ENCODE peak calls at places on chromosomes 1 and 21, in nine cellular contexts. One of them, this sample, is unnamed.

GRCh38 chr1:115969509-115969908 is 6.8 kb upstream of the SLC22A15 start:
- DNase-seq in transverse colon: no peak
- DNase-seq in SJCRH30: no peak
- DNase-seq in A549: no peak
- DNase-seq in naive thymus-derived CD4-positive, alpha-beta T cell: no peak
- DNase-seq in tibial artery: no peak
- DNase-seq in stomach: no peak
- DNase-seq in mesenchymal stem cell: peak
- DNase-seq in ovary: no peak
- DNase-seq in this sample: no peak

GRCh38 chr1:190000365-190000872 is 477.2 kb downstream of the BRINP3 start:
- DNase-seq in transverse colon: no peak
- DNase-seq in tibial artery: no peak
- DNase-seq in stomach: no peak
- DNase-seq in naive thymus-derived CD4-positive, alpha-beta T cell: no peak
- DNase-seq in ovary: no peak
- DNase-seq in A549: peak
- DNase-seq in mesenchymal stem cell: peak
- DNase-seq in SJCRH30: no peak
- DNase-seq in this sample: no peak

GRCh38 chr1:35210306-35211112 is 17.6 kb upstream of the SFPQ start:
- DNase-seq in SJCRH30: no peak
- DNase-seq in transverse colon: no peak
- DNase-seq in stomach: no peak
- DNase-seq in ovary: no peak
- DNase-seq in mesenchymal stem cell: no peak
- DNase-seq in tibial artery: no peak
- DNase-seq in naive thymus-derived CD4-positive, alpha-beta T cell: no peak
- DNase-seq in A549: no peak
- DNase-seq in this sample: no peak

GRCh38 chr1:180264595-180264994 is 34.5 kb downstream of the LHX4 start:
- DNase-seq in naive thymus-derived CD4-positive, alpha-beta T cell: no peak
- DNase-seq in A549: no peak
- DNase-seq in tibial artery: no peak
- DNase-seq in ovary: no peak
- DNase-seq in mesenchymal stem cell: no peak
- DNase-seq in stomach: no peak
- DNase-seq in SJCRH30: no peak
- DNase-seq in transverse colon: no peak
- DNase-seq in this sample: peak

GRCh38 chr1:204283711-204284651 is 70.2 kb upstream of the GOLT1A start:
- DNase-seq in naive thymus-derived CD4-positive, alpha-beta T cell: no peak
- DNase-seq in A549: no peak
- DNase-seq in transverse colon: no peak
- DNase-seq in stomach: peak
- DNase-seq in ovary: no peak
- DNase-seq in SJCRH30: peak
- DNase-seq in mesenchymal stem cell: no peak
- DNase-seq in tibial artery: no peak
- DNase-seq in this sample: no peak

GRCh38 chr21:14259669-14260458 is 43.9 kb downstream of the RBM11 start:
- DNase-seq in SJCRH30: peak
- DNase-seq in A549: peak
- DNase-seq in naive thymus-derived CD4-positive, alpha-beta T cell: peak
- DNase-seq in mesenchymal stem cell: peak
- DNase-seq in tibial artery: no peak
- DNase-seq in transverse colon: no peak
- DNase-seq in ovary: no peak
- DNase-seq in stomach: no peak
- DNase-seq in this sample: peak

GRCh38 chr1:118151312-118151937 is 33.6 kb downstream of the SPAG17 start:
- DNase-seq in ovary: peak
- DNase-seq in SJCRH30: peak
- DNase-seq in tibial artery: peak
- DNase-seq in A549: no peak
- DNase-seq in transverse colon: peak
- DNase-seq in naive thymus-derived CD4-positive, alpha-beta T cell: no peak
- DNase-seq in stomach: peak
- DNase-seq in mesenchymal stem cell: peak
- DNase-seq in this sample: no peak

GRCh38 chr1:91700771-91701493 is 185.0 kb downstream of the TGFBR3 start:
- DNase-seq in stomach: no peak
- DNase-seq in mesenchymal stem cell: no peak
- DNase-seq in transverse colon: no peak
- DNase-seq in A549: no peak
- DNase-seq in naive thymus-derived CD4-positive, alpha-beta T cell: no peak
- DNase-seq in tibial artery: no peak
- DNase-seq in ovary: no peak
- DNase-seq in SJCRH30: no peak
- DNase-seq in this sample: no peak

GRCh38 chr1:53959664-53960250 is 13.6 kb downstream of the LRRC42 start:
- DNase-seq in transverse colon: no peak
- DNase-seq in ovary: no peak
- DNase-seq in SJCRH30: peak
- DNase-seq in naive thymus-derived CD4-positive, alpha-beta T cell: peak
- DNase-seq in A549: peak
- DNase-seq in mesenchymal stem cell: peak
- DNase-seq in stomach: no peak
- DNase-seq in tibial artery: no peak
- DNase-seq in this sample: peak

GRCh38 chr1:246215505-246215893 is 291.6 kb downstream of the SMYD3 start:
- DNase-seq in ovary: no peak
- DNase-seq in transverse colon: no peak
- DNase-seq in mesenchymal stem cell: no peak
- DNase-seq in tibial artery: no peak
- DNase-seq in SJCRH30: no peak
- DNase-seq in naive thymus-derived CD4-positive, alpha-beta T cell: no peak
- DNase-seq in A549: no peak
- DNase-seq in stomach: no peak
- DNase-seq in this sample: no peak

GRCh38 chr1:179127163-179127895 is 45.5 kb downstream of the TOR3A start:
- DNase-seq in ovary: no peak
- DNase-seq in transverse colon: no peak
- DNase-seq in mesenchymal stem cell: peak
- DNase-seq in SJCRH30: no peak
- DNase-seq in stomach: no peak
- DNase-seq in A549: no peak
- DNase-seq in naive thymus-derived CD4-positive, alpha-beta T cell: no peak
- DNase-seq in tibial artery: no peak
- DNase-seq in this sample: no peak

GRCh38 chr1:179128520-179128919 is 46.6 kb downstream of the TOR3A start:
- DNase-seq in mesenchymal stem cell: no peak
- DNase-seq in stomach: peak
- DNase-seq in naive thymus-derived CD4-positive, alpha-beta T cell: no peak
- DNase-seq in A549: no peak
- DNase-seq in transverse colon: no peak
- DNase-seq in ovary: no peak
- DNase-seq in tibial artery: no peak
- DNase-seq in SJCRH30: no peak
- DNase-seq in this sample: no peak

GRCh38 chr1:179126338-179127060 is 44.6 kb downstream of the TOR3A start:
- DNase-seq in SJCRH30: no peak
- DNase-seq in tibial artery: peak
- DNase-seq in A549: no peak
- DNase-seq in naive thymus-derived CD4-positive, alpha-beta T cell: no peak
- DNase-seq in ovary: no peak
- DNase-seq in transverse colon: no peak
- DNase-seq in stomach: peak
- DNase-seq in mesenchymal stem cell: no peak
- DNase-seq in this sample: no peak

GRCh38 chr1:179121159-179121938 is 39.5 kb downstream of the TOR3A start:
- DNase-seq in tibial artery: no peak
- DNase-seq in SJCRH30: peak
- DNase-seq in ovary: no peak
- DNase-seq in stomach: no peak
- DNase-seq in naive thymus-derived CD4-positive, alpha-beta T cell: peak
- DNase-seq in transverse colon: peak
- DNase-seq in mesenchymal stem cell: peak
- DNase-seq in A549: peak
- DNase-seq in this sample: no peak

DNA sequence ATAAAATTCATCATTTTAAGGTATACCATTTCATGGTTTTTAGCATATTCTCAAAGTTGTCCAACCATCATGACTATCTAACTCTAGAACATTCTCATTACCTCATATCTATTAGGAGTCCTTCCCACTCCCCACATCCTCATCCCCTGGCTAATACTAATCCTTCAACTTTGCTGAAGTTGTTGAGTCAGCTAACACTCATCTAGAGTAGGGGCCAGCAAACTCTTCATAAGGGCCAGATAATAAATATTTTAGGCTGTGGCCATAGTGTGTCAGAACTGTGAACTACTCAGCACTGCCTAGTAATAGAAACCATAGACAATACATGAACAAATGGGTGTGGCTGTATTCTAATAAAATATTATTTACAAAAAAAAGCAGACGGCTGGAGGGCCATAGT is 43.0 kb downstream of the TOR3A start:
- DNase-seq in naive thymus-derived CD4-positive, alpha-beta T cell: no peak
- DNase-seq in tibial artery: no peak
- DNase-seq in ovary: no peak
- DNase-seq in mesenchymal stem cell: no peak
- DNase-seq in transverse colon: no peak
- DNase-seq in A549: no peak
- DNase-seq in SJCRH30: no peak
- DNase-seq in stomach: no peak
- DNase-seq in this sample: peak
- H3K27ac ChIP-seq in naive thymus-derived CD4-positive, alpha-beta T cell: no peak
- H3K27ac ChIP-seq in tibial artery: no peak
- H3K27ac ChIP-seq in ovary: no peak
- H3K27ac ChIP-seq in mesenchymal stem cell: no peak
- H3K27ac ChIP-seq in transverse colon: no peak
- H3K27ac ChIP-seq in A549: peak
- H3K27ac ChIP-seq in SJCRH30: no peak
- H3K27ac ChIP-seq in stomach: no peak
- H3K27ac ChIP-seq in this sample: peak

GRCh38 chr1:184597652-184598357 is 156.9 kb downstream of the EDEM3 start:
- DNase-seq in tibial artery: no peak
- DNase-seq in mesenchymal stem cell: peak
- DNase-seq in SJCRH30: no peak
- DNase-seq in naive thymus-derived CD4-positive, alpha-beta T cell: no peak
- DNase-seq in A549: no peak
- DNase-seq in transverse colon: peak
- DNase-seq in stomach: no peak
- DNase-seq in ovary: no peak
- DNase-seq in this sample: peak
- H3K27ac ChIP-seq in tibial artery: no peak
- H3K27ac ChIP-seq in mesenchymal stem cell: no peak
- H3K27ac ChIP-seq in SJCRH30: no peak
- H3K27ac ChIP-seq in naive thymus-derived CD4-positive, alpha-beta T cell: no peak
- H3K27ac ChIP-seq in A549: peak
- H3K27ac ChIP-seq in transverse colon: peak
- H3K27ac ChIP-seq in stomach: no peak
- H3K27ac ChIP-seq in ovary: no peak
- H3K27ac ChIP-seq in this sample: no peak

DNA sequence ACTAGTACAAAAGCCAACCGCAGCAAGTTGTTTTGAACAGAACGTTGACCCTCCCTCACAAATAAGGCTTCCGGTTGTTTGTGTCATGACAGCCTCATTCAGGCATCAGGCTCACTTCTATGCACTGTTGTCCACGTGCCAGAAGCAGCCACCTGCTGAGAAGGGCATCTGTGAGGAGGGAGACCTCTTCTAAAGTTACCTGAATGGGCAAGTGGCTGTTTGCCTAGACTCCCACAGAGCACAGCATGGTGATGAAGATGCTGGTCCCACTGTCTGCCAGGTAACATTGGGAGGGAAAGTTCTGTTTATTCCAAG is 176.1 kb downstream of the CLIC6 start:
- DNase-seq in ovary: no peak
- DNase-seq in transverse colon: no peak
- DNase-seq in naive thymus-derived CD4-positive, alpha-beta T cell: no peak
- DNase-seq in stomach: no peak
- DNase-seq in SJCRH30: no peak
- DNase-seq in A549: no peak
- DNase-seq in tibial artery: no peak
- DNase-seq in mesenchymal stem cell: no peak
- DNase-seq in this sample: no peak
- H3K27ac ChIP-seq in ovary: no peak
- H3K27ac ChIP-seq in transverse colon: peak
- H3K27ac ChIP-seq in naive thymus-derived CD4-positive, alpha-beta T cell: no peak
- H3K27ac ChIP-seq in stomach: peak
- H3K27ac ChIP-seq in SJCRH30: no peak
- H3K27ac ChIP-seq in A549: peak
- H3K27ac ChIP-seq in tibial artery: peak
- H3K27ac ChIP-seq in mesenchymal stem cell: peak
- H3K27ac ChIP-seq in this sample: peak

GRCh38 chr1:40785446-40785845 is 1.9 kb downstream of the KCNQ4 start:
- DNase-seq in A549: no peak
- DNase-seq in naive thymus-derived CD4-positive, alpha-beta T cell: no peak
- DNase-seq in SJCRH30: no peak
- DNase-seq in transverse colon: no peak
- DNase-seq in tibial artery: no peak
- DNase-seq in stomach: no peak
- DNase-seq in mesenchymal stem cell: no peak
- DNase-seq in ovary: no peak
- DNase-seq in this sample: peak
- H3K27ac ChIP-seq in A549: no peak
- H3K27ac ChIP-seq in naive thymus-derived CD4-positive, alpha-beta T cell: no peak
- H3K27ac ChIP-seq in SJCRH30: no peak
- H3K27ac ChIP-seq in transverse colon: peak
- H3K27ac ChIP-seq in tibial artery: peak
- H3K27ac ChIP-seq in stomach: peak
- H3K27ac ChIP-seq in mesenchymal stem cell: no peak
- H3K27ac ChIP-seq in ovary: no peak
- H3K27ac ChIP-seq in this sample: no peak

GRCh38 chr1:164802573-164803282 is 243.7 kb downstream of the PBX1 start:
- DNase-seq in mesenchymal stem cell: no peak
- DNase-seq in ovary: no peak
- DNase-seq in naive thymus-derived CD4-positive, alpha-beta T cell: no peak
- DNase-seq in SJCRH30: no peak
- DNase-seq in tibial artery: no peak
- DNase-seq in A549: no peak
- DNase-seq in stomach: no peak
- DNase-seq in transverse colon: no peak
- DNase-seq in this sample: no peak
- H3K27ac ChIP-seq in mesenchymal stem cell: peak
- H3K27ac ChIP-seq in ovary: peak
- H3K27ac ChIP-seq in naive thymus-derived CD4-positive, alpha-beta T cell: no peak
- H3K27ac ChIP-seq in SJCRH30: no peak
- H3K27ac ChIP-seq in tibial artery: peak
- H3K27ac ChIP-seq in A549: no peak
- H3K27ac ChIP-seq in stomach: peak
- H3K27ac ChIP-seq in transverse colon: no peak
- H3K27ac ChIP-seq in this sample: no peak